ENCODE peak calls at places on chromosomes 11 and 22, in nine cellular contexts. One of them, this sample, is unnamed.

GRCh38 chr11:120378474-120378873 is 42.3 kb downstream of the ARHGEF12 start:
- DNase-seq in osteocyte: no peak
- DNase-seq in amniotic stem cell: no peak
- DNase-seq in SHP77: no peak
- DNase-seq in memory B cell: no peak
- DNase-seq in tibial artery: no peak
- DNase-seq in NCI-H345: no peak
- DNase-seq in HS-5: no peak
- DNase-seq in fibroblast of the aortic adventitia: no peak
- DNase-seq in this sample: no peak

GRCh38 chr11:72762641-72763304 is 10.6 kb upstream of the ARAP1 start:
- DNase-seq in osteocyte: no peak
- DNase-seq in amniotic stem cell: no peak
- DNase-seq in NCI-H345: no peak
- DNase-seq in HS-5: no peak
- DNase-seq in SHP77: no peak
- DNase-seq in fibroblast of the aortic adventitia: no peak
- DNase-seq in tibial artery: no peak
- DNase-seq in memory B cell: no peak
- DNase-seq in this sample: no peak

GRCh38 chr11:15770798-15771414 is 585.4 kb downstream of the SOX6 start:
- DNase-seq in osteocyte: no peak
- DNase-seq in memory B cell: no peak
- DNase-seq in tibial artery: peak
- DNase-seq in fibroblast of the aortic adventitia: peak
- DNase-seq in NCI-H345: peak
- DNase-seq in HS-5: peak
- DNase-seq in SHP77: no peak
- DNase-seq in amniotic stem cell: no peak
- DNase-seq in this sample: no peak

GRCh38 chr22:33487041-33487716 is 429.0 kb upstream of the SYN3 start:
- DNase-seq in fibroblast of the aortic adventitia: no peak
- DNase-seq in NCI-H345: no peak
- DNase-seq in SHP77: no peak
- DNase-seq in tibial artery: no peak
- DNase-seq in amniotic stem cell: no peak
- DNase-seq in osteocyte: no peak
- DNase-seq in memory B cell: no peak
- DNase-seq in HS-5: no peak
- DNase-seq in this sample: no peak

GRCh38 chr11:78110830-78111229 is 28.6 kb downstream of the ALG8 start:
- DNase-seq in NCI-H345: no peak
- DNase-seq in SHP77: no peak
- DNase-seq in fibroblast of the aortic adventitia: peak
- DNase-seq in tibial artery: no peak
- DNase-seq in osteocyte: no peak
- DNase-seq in memory B cell: no peak
- DNase-seq in amniotic stem cell: no peak
- DNase-seq in HS-5: peak
- DNase-seq in this sample: no peak

GRCh38 chr22:29320546-29320945 is 5.0 kb upstream of the RASL10A start:
- DNase-seq in fibroblast of the aortic adventitia: no peak
- DNase-seq in osteocyte: no peak
- DNase-seq in memory B cell: no peak
- DNase-seq in HS-5: no peak
- DNase-seq in SHP77: no peak
- DNase-seq in tibial artery: no peak
- DNase-seq in amniotic stem cell: no peak
- DNase-seq in NCI-H345: no peak
- DNase-seq in this sample: no peak

GRCh38 chr11:87722756-87723599 is 452.3 kb downstream of the RAB38 start:
- DNase-seq in amniotic stem cell: no peak
- DNase-seq in memory B cell: no peak
- DNase-seq in fibroblast of the aortic adventitia: peak
- DNase-seq in osteocyte: no peak
- DNase-seq in NCI-H345: no peak
- DNase-seq in tibial artery: no peak
- DNase-seq in HS-5: no peak
- DNase-seq in SHP77: peak
- DNase-seq in this sample: no peak

GRCh38 chr22:41968601-41969000 is 642 bp upstream of the SEPTIN3 start:
- DNase-seq in fibroblast of the aortic adventitia: peak
- DNase-seq in NCI-H345: peak
- DNase-seq in SHP77: peak
- DNase-seq in HS-5: no peak
- DNase-seq in amniotic stem cell: no peak
- DNase-seq in osteocyte: no peak
- DNase-seq in tibial artery: no peak
- DNase-seq in memory B cell: no peak
- DNase-seq in this sample: no peak

GRCh38 chr22:37931893-37932389 is 21.5 kb downstream of the C22orf23 start:
- DNase-seq in HS-5: no peak
- DNase-seq in NCI-H345: no peak
- DNase-seq in fibroblast of the aortic adventitia: no peak
- DNase-seq in amniotic stem cell: no peak
- DNase-seq in tibial artery: no peak
- DNase-seq in SHP77: no peak
- DNase-seq in osteocyte: no peak
- DNase-seq in memory B cell: no peak
- DNase-seq in this sample: no peak

GRCh38 chr22:44952863-44953790 is 56.7 kb downstream of the PHF21B start:
- DNase-seq in fibroblast of the aortic adventitia: no peak
- DNase-seq in NCI-H345: no peak
- DNase-seq in tibial artery: no peak
- DNase-seq in memory B cell: no peak
- DNase-seq in HS-5: no peak
- DNase-seq in amniotic stem cell: no peak
- DNase-seq in SHP77: no peak
- DNase-seq in osteocyte: no peak
- DNase-seq in this sample: no peak

GRCh38 chr11:64611961-64612646 is 21.1 kb downstream of the SLC22A12 start:
- DNase-seq in tibial artery: no peak
- DNase-seq in HS-5: no peak
- DNase-seq in fibroblast of the aortic adventitia: no peak
- DNase-seq in amniotic stem cell: no peak
- DNase-seq in memory B cell: no peak
- DNase-seq in SHP77: no peak
- DNase-seq in NCI-H345: no peak
- DNase-seq in osteocyte: no peak
- DNase-seq in this sample: no peak

GRCh38 chr22:49307870-49308269 is 519.8 kb downstream of the BRD1 start:
- DNase-seq in NCI-H345: no peak
- DNase-seq in osteocyte: peak
- DNase-seq in SHP77: no peak
- DNase-seq in memory B cell: no peak
- DNase-seq in tibial artery: peak
- DNase-seq in fibroblast of the aortic adventitia: no peak
- DNase-seq in HS-5: no peak
- DNase-seq in amniotic stem cell: no peak
- DNase-seq in this sample: no peak

GRCh38 chr11:119262668-119263351 is 54.1 kb downstream of the MCAM start:
- DNase-seq in memory B cell: no peak
- DNase-seq in fibroblast of the aortic adventitia: peak
- DNase-seq in SHP77: no peak
- DNase-seq in HS-5: peak
- DNase-seq in NCI-H345: no peak
- DNase-seq in tibial artery: no peak
- DNase-seq in amniotic stem cell: no peak
- DNase-seq in osteocyte: no peak
- DNase-seq in this sample: no peak